ENCODE peak calls at places on chromosomes 7 and 10, in seven cellular contexts. One of them, this sample, is unnamed.
A peak's percentile ranks its signal among the peaks of the same experiment; 100 is the strongest.

GRCh38 chr10:73168486-73168844 is 546 bp downstream of the FAM149B1 start:
- DNase-seq in HCT116: no peak
- DNase-seq in H1: no peak
- DNase-seq in ovary: no peak
- DNase-seq in heart left ventricle: no peak
- DNase-seq in Peyer's patch: no peak
- DNase-seq in erythroblast: no peak
- DNase-seq in this sample: no peak

GRCh38 chr10:110783509-110784103 is 88.1 kb upstream of the PDCD4 start:
- DNase-seq in HCT116: no peak
- DNase-seq in heart left ventricle: no peak
- DNase-seq in erythroblast: no peak
- DNase-seq in ovary: peak; percentile 61
- DNase-seq in H1: no peak
- DNase-seq in Peyer's patch: no peak
- DNase-seq in this sample: no peak

GRCh38 chr7:80588591-80588990 is 49.9 kb upstream of the CD36 start:
- DNase-seq in H1: no peak
- DNase-seq in HCT116: no peak
- DNase-seq in erythroblast: peak; percentile 51
- DNase-seq in ovary: no peak
- DNase-seq in Peyer's patch: no peak
- DNase-seq in heart left ventricle: no peak
- DNase-seq in this sample: no peak

GRCh38 chr10:62585211-62585758 is 211.1 kb downstream of the ZNF365 start:
- DNase-seq in Peyer's patch: no peak
- DNase-seq in HCT116: no peak
- DNase-seq in H1: no peak
- DNase-seq in ovary: no peak
- DNase-seq in heart left ventricle: no peak
- DNase-seq in erythroblast: no peak
- DNase-seq in this sample: no peak

GRCh38 chr10:77157248-77158019 is 480.2 kb downstream of the KCNMA1 start:
- DNase-seq in HCT116: no peak
- DNase-seq in Peyer's patch: peak; percentile 59
- DNase-seq in H1: no peak
- DNase-seq in heart left ventricle: no peak
- DNase-seq in erythroblast: no peak
- DNase-seq in ovary: no peak
- DNase-seq in this sample: no peak

GRCh38 chr10:82150123-82150900 is 275.3 kb downstream of the NRG3 start:
- DNase-seq in heart left ventricle: peak; percentile 21
- DNase-seq in HCT116: no peak
- DNase-seq in H1: peak; percentile 92
- DNase-seq in Peyer's patch: no peak
- DNase-seq in erythroblast: peak; percentile 4
- DNase-seq in ovary: no peak
- DNase-seq in this sample: peak; percentile 8

GRCh38 chr10:94219829-94220228 is 142.9 kb downstream of the NOC3L start:
- DNase-seq in heart left ventricle: no peak
- DNase-seq in ovary: no peak
- DNase-seq in Peyer's patch: no peak
- DNase-seq in HCT116: no peak
- DNase-seq in erythroblast: no peak
- DNase-seq in H1: no peak
- DNase-seq in this sample: peak; percentile 27

GRCh38 chr10:103125323-103126267 is 67.5 kb downstream of the NT5C2 start:
- DNase-seq in H1: no peak
- DNase-seq in erythroblast: peak; percentile 43
- DNase-seq in HCT116: no peak
- DNase-seq in Peyer's patch: no peak
- DNase-seq in ovary: no peak
- DNase-seq in heart left ventricle: no peak
- DNase-seq in this sample: no peak

GRCh38 chr7:105003275-105003674 is 10.7 kb upstream of the KMT2E start:
- DNase-seq in heart left ventricle: no peak
- DNase-seq in Peyer's patch: no peak
- DNase-seq in ovary: no peak
- DNase-seq in HCT116: no peak
- DNase-seq in H1: no peak
- DNase-seq in erythroblast: no peak
- DNase-seq in this sample: no peak

GRCh38 chr10:42988517-42989395 is 88.1 kb upstream of the RET start:
- DNase-seq in ovary: peak; percentile 12
- DNase-seq in H1: peak; percentile 37
- DNase-seq in HCT116: no peak
- DNase-seq in erythroblast: no peak
- DNase-seq in heart left ventricle: no peak
- DNase-seq in Peyer's patch: peak; percentile 34
- DNase-seq in this sample: no peak

GRCh38 chr10:10499839-10500238 is 517.8 kb upstream of the CELF2 start:
- DNase-seq in heart left ventricle: no peak
- DNase-seq in erythroblast: no peak
- DNase-seq in ovary: no peak
- DNase-seq in Peyer's patch: no peak
- DNase-seq in HCT116: no peak
- DNase-seq in H1: no peak
- DNase-seq in this sample: no peak

GRCh38 chr10:122468923-122469781 is 7.8 kb downstream of the HTRA1 start:
- DNase-seq in erythroblast: no peak
- DNase-seq in heart left ventricle: no peak
- DNase-seq in Peyer's patch: no peak
- DNase-seq in H1: no peak
- DNase-seq in ovary: peak; percentile 75
- DNase-seq in HCT116: peak; percentile 41
- DNase-seq in this sample: peak; percentile 65

GRCh38 chr7:35993663-35994622 is 159.1 kb upstream of the EEPD1 start:
- DNase-seq in H1: no peak
- DNase-seq in Peyer's patch: no peak
- DNase-seq in HCT116: no peak
- DNase-seq in heart left ventricle: no peak
- DNase-seq in erythroblast: no peak
- DNase-seq in ovary: no peak
- DNase-seq in this sample: no peak

GRCh38 chr10:74163313-74164068 is 12.5 kb downstream of the ADK start:
- DNase-seq in ovary: no peak
- DNase-seq in H1: no peak
- DNase-seq in HCT116: no peak
- DNase-seq in Peyer's patch: no peak
- DNase-seq in heart left ventricle: no peak
- DNase-seq in erythroblast: no peak
- DNase-seq in this sample: no peak

GRCh38 chr10:72259491-72260214 is 14.1 kb upstream of the DDIT4 start:
- DNase-seq in erythroblast: no peak
- DNase-seq in HCT116: no peak
- DNase-seq in H1: no peak
- DNase-seq in ovary: no peak
- DNase-seq in heart left ventricle: peak; percentile 33
- DNase-seq in Peyer's patch: peak; percentile 55
- DNase-seq in this sample: no peak

GRCh38 chr7:96311967-96312366 is 9.9 kb downstream of the SLC25A13 start:
- DNase-seq in H1: no peak
- DNase-seq in HCT116: no peak
- DNase-seq in heart left ventricle: peak; percentile 60
- DNase-seq in Peyer's patch: no peak
- DNase-seq in erythroblast: peak; percentile 4
- DNase-seq in ovary: no peak
- DNase-seq in this sample: no peak

GRCh38 chr10:97640868-97641811 is 669 bp downstream of the PI4K2A start:
- DNase-seq in H1: peak; percentile 69
- DNase-seq in heart left ventricle: peak; percentile 45
- DNase-seq in ovary: peak; percentile 55
- DNase-seq in Peyer's patch: no peak
- DNase-seq in HCT116: no peak
- DNase-seq in erythroblast: peak; percentile 56
- DNase-seq in this sample: peak; percentile 39

GRCh38 chr10:104643023-104643663 is 2.1 kb downstream of the SORCS3 start:
- DNase-seq in erythroblast: no peak
- DNase-seq in ovary: no peak
- DNase-seq in Peyer's patch: no peak
- DNase-seq in HCT116: no peak
- DNase-seq in H1: no peak
- DNase-seq in heart left ventricle: no peak
- DNase-seq in this sample: no peak

GRCh38 chr7:43138710-43139601 is 26.5 kb downstream of the HECW1 start:
- DNase-seq in Peyer's patch: no peak
- DNase-seq in H1: no peak
- DNase-seq in HCT116: no peak
- DNase-seq in ovary: no peak
- DNase-seq in erythroblast: no peak
- DNase-seq in heart left ventricle: no peak
- DNase-seq in this sample: no peak

GRCh38 chr7:42315096-42315495 is 78.1 kb upstream of the GLI3 start:
- DNase-seq in Peyer's patch: no peak
- DNase-seq in erythroblast: no peak
- DNase-seq in H1: no peak
- DNase-seq in ovary: no peak
- DNase-seq in heart left ventricle: no peak
- DNase-seq in HCT116: no peak
- DNase-seq in this sample: no peak

GRCh38 chr7:73312831-73313520 is 4.3 kb upstream of the NSUN5 start:
- DNase-seq in H1: no peak
- DNase-seq in ovary: no peak
- DNase-seq in erythroblast: no peak
- DNase-seq in Peyer's patch: no peak
- DNase-seq in heart left ventricle: no peak
- DNase-seq in HCT116: no peak
- DNase-seq in this sample: no peak

GRCh38 chr7:73307436-73307835 is 1.2 kb downstream of the NSUN5 start:
- DNase-seq in heart left ventricle: no peak
- DNase-seq in erythroblast: no peak
- DNase-seq in HCT116: no peak
- DNase-seq in ovary: no peak
- DNase-seq in H1: no peak
- DNase-seq in Peyer's patch: no peak
- DNase-seq in this sample: no peak

GRCh38 chr7:73304071-73304470 is 4.6 kb downstream of the NSUN5 start:
- DNase-seq in HCT116: no peak
- DNase-seq in Peyer's patch: no peak
- DNase-seq in heart left ventricle: no peak
- DNase-seq in ovary: no peak
- DNase-seq in H1: no peak
- DNase-seq in erythroblast: no peak
- DNase-seq in this sample: no peak

GRCh38 chr7:73308074-73308664 is 457 bp downstream of the NSUN5 start:
- DNase-seq in erythroblast: no peak
- DNase-seq in Peyer's patch: peak; percentile 55
- DNase-seq in ovary: no peak
- DNase-seq in HCT116: no peak
- DNase-seq in H1: no peak
- DNase-seq in heart left ventricle: no peak
- DNase-seq in this sample: no peak

DNA sequence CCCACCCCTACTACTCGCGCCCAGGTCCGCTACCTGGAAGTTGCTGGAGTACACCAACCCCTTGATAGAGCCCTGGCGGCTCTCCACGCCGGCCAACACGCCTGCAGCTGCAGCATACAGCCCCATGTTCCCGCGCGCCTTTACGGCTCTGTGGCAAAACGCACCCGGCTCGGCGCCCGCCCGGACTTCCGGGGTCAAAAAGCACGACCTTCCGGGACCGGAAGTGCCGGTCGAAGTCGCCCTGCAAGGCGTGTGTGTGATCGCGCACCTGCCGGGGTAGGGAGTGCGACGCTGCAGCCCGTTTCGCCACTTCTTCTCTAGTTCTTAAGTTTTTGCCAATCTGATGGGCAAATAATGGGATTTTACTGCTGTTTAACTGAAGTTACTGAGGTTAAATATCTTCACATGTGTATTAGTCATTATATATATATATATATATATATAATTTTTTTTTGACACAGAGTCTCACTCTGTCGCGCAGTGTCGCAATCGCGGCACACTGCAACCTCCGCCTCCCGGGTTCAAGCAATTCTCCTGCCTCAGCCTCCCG is at the start of gene NSUN5:
- DNase-seq in HCT116: peak; percentile 68
- DNase-seq in erythroblast: peak; percentile 94
- DNase-seq in ovary: peak; percentile 93
- DNase-seq in Peyer's patch: peak; percentile 95
- DNase-seq in heart left ventricle: peak; percentile 89
- DNase-seq in H1: peak; percentile 86
- DNase-seq in this sample: peak; percentile 27
- TF ChIP-seq POLR2A in HCT116: peak; percentile 85
- TF ChIP-seq POLR2A in erythroblast: peak; percentile 59
- TF ChIP-seq POLR2A in ovary: no peak
- TF ChIP-seq POLR2A in Peyer's patch: peak; percentile 42
- TF ChIP-seq POLR2A in heart left ventricle: peak; percentile 37
- TF ChIP-seq POLR2A in H1: no peak
- TF ChIP-seq POLR2A in this sample: peak; percentile 63

GRCh38 chr7:24425664-24426063 is 141.7 kb downstream of the NPY start:
- DNase-seq in heart left ventricle: no peak
- DNase-seq in HCT116: no peak
- DNase-seq in ovary: no peak
- DNase-seq in Peyer's patch: no peak
- DNase-seq in erythroblast: no peak
- DNase-seq in H1: no peak
- DNase-seq in this sample: no peak
- TF ChIP-seq POLR2A in heart left ventricle: no peak
- TF ChIP-seq POLR2A in HCT116: no peak
- TF ChIP-seq POLR2A in ovary: no peak
- TF ChIP-seq POLR2A in Peyer's patch: no peak
- TF ChIP-seq POLR2A in erythroblast: no peak
- TF ChIP-seq POLR2A in H1: no peak
- TF ChIP-seq POLR2A in this sample: no peak

GRCh38 chr10:17643755-17644484 is at the start of gene STAM:
- DNase-seq in ovary: peak; percentile 94
- DNase-seq in Peyer's patch: peak; percentile 89
- DNase-seq in H1: peak; percentile 91
- DNase-seq in erythroblast: peak; percentile 96
- DNase-seq in HCT116: peak; percentile 80
- DNase-seq in heart left ventricle: peak; percentile 96
- DNase-seq in this sample: peak; percentile 60
- TF ChIP-seq POLR2A in ovary: peak; percentile 41
- TF ChIP-seq POLR2A in Peyer's patch: peak; percentile 26
- TF ChIP-seq POLR2A in H1: peak; percentile 83
- TF ChIP-seq POLR2A in erythroblast: peak; percentile 96
- TF ChIP-seq POLR2A in HCT116: peak; percentile 55
- TF ChIP-seq POLR2A in heart left ventricle: peak; percentile 60
- TF ChIP-seq POLR2A in this sample: peak; percentile 59

GRCh38 chr7:101784275-101785127 is 32.9 kb upstream of the CUX1 start:
- DNase-seq in H1: no peak
- DNase-seq in erythroblast: no peak
- DNase-seq in Peyer's patch: no peak
- DNase-seq in ovary: no peak
- DNase-seq in heart left ventricle: no peak
- DNase-seq in HCT116: no peak
- DNase-seq in this sample: no peak
- TF ChIP-seq POLR2A in H1: no peak
- TF ChIP-seq POLR2A in erythroblast: no peak
- TF ChIP-seq POLR2A in Peyer's patch: no peak
- TF ChIP-seq POLR2A in ovary: no peak
- TF ChIP-seq POLR2A in heart left ventricle: no peak
- TF ChIP-seq POLR2A in HCT116: no peak
- TF ChIP-seq POLR2A in this sample: no peak

This sample was measured in H54.